ENCODE peak calls at places on chromosomes 11 and 22, in five cellular contexts. L is tibial artery, J is PC-3, O is mesenchymal stem cell, F is left lung. A is an unnamed sample.
A peak's percentile ranks its signal among the peaks of the same experiment; 100 is the strongest.

GRCh38 chr22:33579448-33580093 is 340.7 kb downstream of the LARGE1 start:
- DNase-seq in L (peak; percentile 38), J (peak; percentile 40), O (peak; percentile 55), F (no peak), A (peak; percentile 53)

GRCh38 chr22:38272373-38273134 is at the start of gene TMEM184B:
- DNase-seq in L (peak; percentile 77), J (peak; percentile 72), O (peak; percentile 66), F (peak; percentile 95), A (peak; percentile 90)

GRCh38 chr11:12205330-12205729 is 94.9 kb downstream of the MICAL2 start:
- DNase-seq in L (no peak), J (peak; percentile 21), O (peak; percentile 41), F (no peak), A (peak; percentile 42)

GRCh38 chr11:74681686-74682651 is 49.3 kb downstream of the CHRDL2 start:
- DNase-seq in L (peak; percentile 20), J (peak; percentile 27), O (no peak), F (no peak), A (no peak)

GRCh38 chr11:65445101-65445603 is 22.6 kb downstream of the NEAT1 start:
- DNase-seq in L (no peak), J (peak; percentile 15), O (peak; percentile 85), F (peak; percentile 77), A (peak; percentile 15)

GRCh38 chr11:69130586-69131566 is 24.9 kb upstream of the SMIM38 start:
- DNase-seq in L (no peak), J (no peak), O (no peak), F (no peak), A (no peak)

GRCh38 chr11:92383430-92383829 is 158.8 kb downstream of the FAT3 start:
- DNase-seq in L (peak; percentile 47), J (peak; percentile 82), O (peak; percentile 33), F (no peak), A (peak; percentile 7)

GRCh38 chr11:10771457-10771856 is 20.4 kb downstream of the CTR9 start:
- DNase-seq in L (no peak), J (no peak), O (no peak), F (no peak), A (no peak)

GRCh38 chr22:23219787-23220484 is 39.6 kb downstream of the BCR start:
- DNase-seq in L (no peak), J (peak; percentile 27), O (peak; percentile 60), F (peak; percentile 83), A (peak; percentile 37)

GRCh38 chr11:113110046-113110445 is 148.8 kb downstream of the NCAM1 start:
- DNase-seq in L (no peak), J (no peak), O (no peak), F (no peak), A (no peak)

GRCh38 chr22:36585841-36586240 is 56.9 kb upstream of the EIF3D start:
- DNase-seq in L (no peak), J (peak; percentile 64), O (no peak), F (no peak), A (no peak)

GRCh38 chr22:17607891-17608521 is 20.5 kb downstream of the ATP6V1E1 start:
- DNase-seq in L (no peak), J (no peak), O (no peak), F (no peak), A (no peak)

GRCh38 chr11:18692941-18693760 is 5.4 kb upstream of the TMEM86A start:
- DNase-seq in L (no peak), J (no peak), O (no peak), F (no peak), A (no peak)

GRCh38 chr22:22154068-22154467 is 90.5 kb upstream of the VPREB1 start:
- DNase-seq in L (no peak), J (no peak), O (no peak), F (no peak), A (no peak)

GRCh38 chr11:76735218-76735480 is 48.0 kb upstream of the TSKU start:
- DNase-seq in L (no peak), J (no peak), O (no peak), F (no peak), A (peak; percentile 26)

GRCh38 chr11:74749965-74750296 is 1.3 kb downstream of the RNF169 start:
- DNase-seq in L (no peak), J (peak; percentile 14), O (no peak), F (no peak), A (peak; percentile 39)

GRCh38 chr11:130465259-130465658 is 16.8 kb downstream of the ADAMTS15 start:
- DNase-seq in L (no peak), J (no peak), O (peak; percentile 19), F (no peak), A (no peak)

GRCh38 chr11:117418685-117419084 is 91.0 kb downstream of the CEP164 start:
- DNase-seq in L (no peak), J (no peak), O (no peak), F (no peak), A (no peak)

GRCh38 chr22:22927196-22927887 is 39.7 kb downstream of the IGLL5 start:
- DNase-seq in L (no peak), J (no peak), O (no peak), F (peak; percentile 52), A (no peak)

GRCh38 chr22:24095816-24096215 is 84.7 kb downstream of the CABIN1 start:
- DNase-seq in L (peak; percentile 4), J (no peak), O (no peak), F (no peak), A (no peak)

GRCh38 chr11:76667271-76667818 is 3.2 kb downstream of the LRRC32 start:
- DNase-seq in L (peak; percentile 15), J (no peak), O (no peak), F (peak; percentile 50), A (no peak)

GRCh38 chr11:73310661-73311393 is 2.8 kb downstream of the ARHGEF17 start:
- DNase-seq in L (no peak), J (no peak), O (no peak), F (no peak), A (no peak)
- H3K27me3 ChIP-seq in L (no peaks in the 10 kb centered on the region), J (no peaks in the 10 kb centered on the region), O (no peaks in the 10 kb centered on the region), F (peaks cover 20% of the 10 kb centered on the region), A (no peaks in the 10 kb centered on the region)

GRCh38 chr11:125505518-125505917 is 9.5 kb upstream of the FEZ1 start:
- DNase-seq in L (no peak), J (no peak), O (no peak), F (no peak), A (no peak)
- H3K4me1 ChIP-seq in L (no peaks in the 10 kb centered on the region), J (no peaks in the 10 kb centered on the region), O (no peaks in the 10 kb centered on the region), F (no peaks in the 10 kb centered on the region), A (peaks cover 14% of the 10 kb centered on the region)

DNA sequence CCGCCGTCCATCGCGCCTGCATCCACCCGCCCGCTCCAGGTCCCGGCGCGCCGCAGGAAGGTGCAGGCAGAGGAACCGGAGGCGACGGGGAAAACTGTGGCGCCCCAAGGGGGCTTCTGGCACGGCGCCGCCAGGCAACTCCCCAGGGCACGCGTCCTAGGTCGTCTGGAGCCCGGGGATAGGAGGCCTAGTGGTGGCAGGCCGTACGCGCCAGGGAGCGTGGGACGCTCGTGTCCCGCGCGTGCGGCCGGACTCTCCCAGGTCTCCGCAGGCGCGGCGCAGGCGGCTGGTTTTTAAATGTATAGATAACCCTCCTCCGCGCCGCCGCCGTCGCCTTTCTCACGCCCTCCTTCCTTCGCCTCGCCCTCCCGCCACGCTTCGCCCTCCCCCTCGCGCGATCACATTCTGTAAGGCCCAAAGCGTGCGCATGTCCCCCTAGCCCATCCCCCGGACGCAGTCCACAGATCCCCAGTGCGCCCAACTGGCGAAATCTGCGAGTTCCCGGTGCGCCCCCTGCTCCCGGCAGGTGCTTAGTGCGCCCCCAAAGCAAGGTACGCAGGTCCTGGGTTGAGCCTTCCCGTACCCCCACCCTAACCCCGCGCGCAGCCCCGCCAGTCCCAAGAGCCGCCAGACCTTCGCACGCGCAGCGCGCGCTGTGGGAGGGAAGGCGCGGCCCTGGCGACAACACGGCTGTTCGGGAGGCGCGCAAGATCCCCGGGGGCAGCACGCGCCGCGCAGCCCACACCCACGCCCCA is at the start of gene ASCL2:
- DNase-seq in L (no peak), J (no peak), O (no peak), F (peak; percentile 85), A (no peak)
- H3K27me3 ChIP-seq in L (peaks cover 73% of the 10 kb centered on the region), J (peaks cover 4% of the 10 kb centered on the region), O (peaks cover 75% of the 10 kb centered on the region), F (peaks cover 48% of the 10 kb centered on the region), A (peaks cover 38% of the 10 kb centered on the region)

GRCh38 chr11:27452147-27452546 is 20.4 kb downstream of the LGR4 start:
- DNase-seq in L (no peak), J (no peak), O (no peak), F (no peak), A (peak; percentile 37)
- H3K4me1 ChIP-seq in L (no peaks in the 10 kb centered on the region), J (peaks cover 52% of the 10 kb centered on the region), O (peaks cover 5% of the 10 kb centered on the region), F (peaks cover 5% of the 10 kb centered on the region), A (peaks cover 35% of the 10 kb centered on the region)

GRCh38 chr22:19772422-19772672 is 11.8 kb downstream of the TBX1 start:
- DNase-seq in L (no peak), J (no peak), O (no peak), F (no peak), A (no peak)

GRCh38 chr22:19770349-19771220 is 10.0 kb downstream of the TBX1 start:
- DNase-seq in L (no peak), J (no peak), O (no peak), F (peak; percentile 62), A (no peak)

GRCh38 chr22:19774628-19775027 is 14.1 kb downstream of the TBX1 start:
- DNase-seq in L (no peak), J (no peak), O (no peak), F (no peak), A (no peak)

GRCh38 chr22:19773470-19774040 is 13.0 kb downstream of the TBX1 start:
- DNase-seq in L (no peak), J (no peak), O (no peak), F (peak; percentile 48), A (no peak)

DNA sequence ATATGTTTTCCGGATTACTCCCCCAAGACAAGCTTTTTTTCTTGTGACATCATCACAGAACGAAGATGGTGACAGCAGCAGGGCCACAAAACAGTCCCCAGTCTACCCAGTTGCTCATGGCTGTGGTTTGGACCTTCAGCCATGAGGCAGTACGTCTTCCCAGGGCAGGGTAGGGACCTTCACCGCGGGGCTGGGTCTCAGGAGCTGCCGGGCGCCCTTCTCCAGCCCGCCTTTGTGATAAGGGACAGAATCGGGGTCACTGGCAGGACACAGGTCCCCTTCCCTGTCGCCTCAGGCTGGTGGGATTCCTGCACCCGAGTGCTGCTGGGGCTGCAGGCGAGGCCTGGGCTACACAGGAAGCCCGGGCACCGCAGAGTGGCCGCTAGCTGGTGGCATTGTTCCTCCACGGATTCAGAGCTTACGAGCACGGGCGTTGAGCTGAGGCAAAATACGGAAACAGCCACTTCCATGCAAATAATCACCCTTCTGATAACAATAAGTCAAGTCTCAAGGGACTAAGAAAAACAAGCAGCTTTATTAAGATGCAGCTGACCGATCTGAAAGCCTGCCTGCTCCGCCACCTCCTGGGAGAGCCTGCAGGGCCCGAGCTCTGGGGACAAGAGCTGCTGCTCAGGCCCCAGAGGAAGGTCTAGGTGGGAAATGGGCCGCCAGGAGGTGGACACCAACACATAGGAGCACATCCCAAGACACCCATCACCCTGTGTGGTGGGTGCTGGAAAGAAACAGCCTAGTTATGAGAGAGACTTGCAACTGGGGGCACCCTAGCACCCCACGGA is 12.3 kb downstream of the TBX1 start:
- DNase-seq in L (no peak), J (no peak), O (no peak), F (peak; percentile 65), A (no peak)
- H3K27me3 ChIP-seq in L (peaks cover 82% of the 10 kb centered on the region), J (no peaks in the 10 kb centered on the region), O (peaks cover 73% of the 10 kb centered on the region), F (peaks cover 95% of the 10 kb centered on the region), A (peaks cover 55% of the 10 kb centered on the region)